ENCODE peak calls at places on chromosome 6, in six cellular contexts. V is thyroid gland, P is heart left ventricle, F is suprapubic skin, H is ovary, X is IMR-90. J is an unnamed sample.

GRCh38 chr6:70616728-70617260 is 50.1 kb downstream of the SDHAF4 start:
- DNase-seq in V (no peak), H (no peak), F (no peak), X (no peak), P (no peak), J (peak)

GRCh38 chr6:52352239-52353008 is 9.5 kb upstream of the PAQR8 start:
- DNase-seq in F (no peak), X (peak), H (no peak), P (no peak), V (no peak), J (peak)

GRCh38 chr6:57432162-57432561 is 114.7 kb downstream of the PRIM2 start:
- DNase-seq in F (no peak), V (no peak), P (no peak), X (peak), H (no peak), J (no peak)

GRCh38 chr6:163738725-163739124 is 324.2 kb downstream of the QKI start:
- DNase-seq in X (peak), P (no peak), V (no peak), H (no peak), F (no peak), J (no peak)

GRCh38 chr6:78744144-78744543 is 123.2 kb upstream of the IRAK1BP1 start:
- DNase-seq in F (no peak), P (no peak), H (no peak), X (no peak), V (no peak), J (no peak)

GRCh38 chr6:110435052-110435602 is 19.8 kb upstream of the DDO start:
- DNase-seq in F (no peak), V (no peak), H (no peak), X (no peak), P (no peak), J (no peak)

GRCh38 chr6:20044883-20045282 is 167.4 kb downstream of the MBOAT1 start:
- DNase-seq in P (no peak), F (no peak), H (no peak), X (no peak), V (peak), J (no peak)

GRCh38 chr6:109260701-109261100 is 121.6 kb downstream of the CD164 start:
- DNase-seq in H (no peak), F (no peak), P (no peak), X (no peak), V (no peak), J (no peak)

GRCh38 chr6:153117986-153118886 is 12.8 kb downstream of the RGS17 start:
- DNase-seq in P (no peak), V (no peak), F (no peak), H (no peak), X (peak), J (no peak)

GRCh38 chr6:116008470-116009229 is 52.0 kb downstream of the FRK start:
- DNase-seq in V (no peak), X (peak), H (no peak), P (no peak), F (no peak), J (no peak)

GRCh38 chr6:117441824-117442264 is 16.1 kb upstream of the ROS1 start:
- DNase-seq in H (no peak), P (no peak), X (peak), F (no peak), V (no peak), J (no peak)

GRCh38 chr6:79810153-79810806 is 137.1 kb downstream of the ELOVL4 start:
- DNase-seq in X (no peak), H (no peak), F (no peak), V (peak), P (no peak), J (no peak)

GRCh38 chr6:13926378-13926777 is 1.6 kb downstream of the RNF182 start:
- DNase-seq in V (no peak), F (no peak), X (no peak), P (no peak), H (no peak), J (no peak)

DNA sequence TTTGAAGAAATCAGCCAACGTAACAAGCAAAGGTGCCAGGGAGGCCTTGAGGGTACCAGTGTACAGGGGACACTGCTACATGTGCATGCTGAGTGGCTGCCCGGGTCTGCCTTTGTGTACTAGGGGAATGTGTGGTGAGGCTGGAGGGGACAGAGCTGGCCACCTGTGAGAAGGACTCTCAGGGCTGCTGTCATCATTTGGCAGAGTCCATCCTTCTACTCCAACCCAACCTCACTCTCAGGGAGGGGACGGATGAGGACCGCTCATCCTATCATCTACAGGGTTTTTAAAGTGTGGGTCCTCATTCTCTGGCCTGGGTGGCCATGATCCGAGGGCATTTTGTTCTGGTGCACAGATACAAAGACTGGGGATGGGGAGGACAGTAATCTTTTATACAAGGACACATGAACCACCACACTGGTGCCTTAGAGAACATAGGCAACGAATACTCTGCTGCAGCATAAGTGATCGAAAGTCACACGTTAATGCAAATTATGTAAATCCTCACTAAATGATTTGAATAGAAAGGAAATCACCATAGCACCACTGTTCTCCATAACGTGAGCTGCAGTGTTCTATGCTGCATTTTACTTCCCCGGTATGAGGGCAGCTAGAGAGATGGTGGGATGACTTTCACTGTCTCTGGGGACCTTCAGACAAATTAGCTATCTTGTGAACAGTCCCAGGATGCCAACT is 181.4 kb downstream of the GMPR start:
- DNase-seq in X (no peak), F (no peak), P (no peak), H (no peak), V (no peak), J (no peak)
- TF ChIP-seq POLR2A in X (no peak), F (no peak), P (no peak), H (no peak), V (no peak), J (no peak)

DNA sequence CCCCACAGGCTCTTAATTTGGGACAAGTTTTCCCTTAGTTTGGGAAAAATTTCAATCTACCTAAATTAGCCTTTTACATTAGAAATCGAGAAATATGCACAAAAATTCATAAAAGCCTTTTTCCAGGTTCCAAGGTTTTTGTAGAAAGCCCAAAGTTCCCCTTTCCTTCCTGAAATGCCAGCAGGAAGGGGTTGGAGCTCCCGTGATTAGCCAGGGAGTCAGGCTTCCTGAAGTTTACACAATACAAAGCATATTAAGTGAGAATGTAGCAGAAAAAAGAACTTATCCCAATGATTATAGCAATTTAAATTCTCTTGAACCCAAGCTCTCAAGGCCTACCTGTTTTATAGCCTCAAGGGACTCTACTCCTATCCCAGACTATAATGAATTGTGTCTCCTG is 39.1 kb downstream of the SYNJ2 start:
- DNase-seq in H (no peak), P (no peak), V (no peak), X (no peak), F (no peak), J (no peak)
- H3K27ac ChIP-seq in H (no peak), P (no peak), V (no peak), X (no peak), F (no peak), J (no peak)

DNA sequence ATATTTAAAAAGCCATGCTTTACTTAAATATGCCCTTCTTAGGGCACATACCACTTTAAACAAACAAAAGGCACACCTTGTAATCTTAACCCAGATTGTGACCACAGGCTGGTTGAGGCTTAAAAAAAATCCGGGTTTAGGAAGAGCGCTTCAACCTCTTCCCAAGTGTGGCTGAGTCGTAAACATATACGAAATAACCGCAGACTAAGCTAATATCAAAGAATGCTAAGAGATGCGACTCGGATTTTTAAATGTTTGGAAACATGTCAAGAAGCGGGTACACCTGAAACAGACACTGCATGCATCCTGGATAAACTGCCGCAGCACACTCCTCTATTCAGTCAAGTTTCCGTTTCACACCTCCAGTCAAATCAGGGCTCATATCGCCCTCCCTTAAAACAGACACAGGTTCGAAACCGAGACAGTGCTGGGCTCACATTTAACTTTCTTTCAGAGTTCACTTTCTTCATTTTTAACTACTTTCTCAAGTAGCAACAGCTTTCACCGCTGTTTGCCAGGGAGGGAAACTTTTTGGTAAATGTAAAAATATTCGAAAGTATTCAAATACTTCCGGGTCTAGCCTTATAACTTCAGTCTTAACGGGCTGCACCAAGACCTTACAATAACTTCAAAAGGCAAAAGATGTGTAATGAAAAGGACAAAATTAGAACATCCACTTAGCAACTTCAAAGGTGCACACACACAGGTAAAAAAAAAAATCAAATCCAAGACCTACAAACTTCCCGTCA is 1.3 kb downstream of the DEK start:
- DNase-seq in H (no peak), F (no peak), X (peak), P (no peak), V (peak), J (no peak)
- TF ChIP-seq POLR2A in H (no peak), F (no peak), X (no peak), P (no peak), V (no peak), J (no peak)

DNA sequence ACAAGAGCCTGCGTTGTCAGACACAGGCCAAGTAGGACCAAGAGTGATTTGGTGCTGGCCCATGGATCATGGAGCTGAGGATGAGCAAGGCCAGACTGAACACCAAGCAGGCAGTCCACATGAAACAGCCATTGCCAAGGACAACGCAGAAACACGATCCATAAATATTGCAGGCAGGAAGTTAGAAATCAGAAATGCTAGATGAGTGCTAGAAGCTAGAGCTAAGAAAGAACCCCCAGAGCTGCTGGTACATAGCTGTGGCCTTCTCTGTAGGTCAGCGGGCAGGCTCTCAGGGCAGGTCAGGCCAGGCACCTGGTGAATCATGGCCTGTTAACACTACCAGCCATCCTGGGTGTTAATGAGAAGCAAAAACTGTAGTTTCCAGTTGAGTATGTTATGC is 119.7 kb downstream of the ALDH8A1 start:
- DNase-seq in P (no peak), H (no peak), X (no peak), F (no peak), V (no peak), J (no peak)
- H3K27ac ChIP-seq in P (no peak), H (no peak), X (no peak), F (no peak), V (no peak), J (no peak)

DNA sequence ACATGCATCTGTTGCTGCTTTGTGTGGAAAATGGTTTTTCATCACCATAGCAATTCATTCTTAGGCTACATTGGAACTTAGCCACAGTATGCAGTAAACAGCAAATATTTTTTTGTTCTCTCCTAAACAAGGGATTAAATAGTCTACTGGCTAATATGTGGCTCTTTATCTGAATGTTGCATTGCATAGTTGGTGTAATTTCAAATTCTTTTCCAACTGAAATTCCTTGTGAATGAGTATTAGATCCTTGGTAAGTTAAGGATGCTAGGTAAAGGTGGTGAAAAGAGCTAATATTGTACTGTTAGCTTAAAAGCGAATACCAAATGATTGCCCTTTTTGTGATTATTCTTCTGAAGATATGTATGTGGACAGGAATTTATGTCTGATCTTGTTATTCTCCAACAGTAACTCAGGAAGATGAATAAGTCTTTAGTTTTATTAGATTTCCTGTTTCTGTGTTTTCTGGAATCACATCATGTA is 968 bp downstream of the MLIP start:
- DNase-seq in P (no peak), H (no peak), X (no peak), F (no peak), V (no peak), J (no peak)
- TF ChIP-seq POLR2A in P (no peak), H (no peak), X (no peak), F (no peak), V (no peak), J (no peak)

GRCh38 chr6:133306876-133307275 is 65.7 kb downstream of the EYA4 start:
- DNase-seq in X (no peak), F (no peak), H (no peak), V (no peak), P (no peak), J (no peak)
- H3K27ac ChIP-seq in X (no peak), F (no peak), H (no peak), V (no peak), P (no peak), J (no peak)

GRCh38 chr6:158233214-158233795 is 65.2 kb downstream of the GTF2H5 start:
- DNase-seq in V (no peak), X (no peak), P (no peak), H (no peak), F (no peak), J (no peak)

GRCh38 chr6:158230967-158231550 is 62.9 kb downstream of the GTF2H5 start:
- DNase-seq in H (no peak), F (no peak), P (no peak), V (no peak), X (no peak), J (no peak)

GRCh38 chr6:158229823-158230222 is 61.7 kb downstream of the GTF2H5 start:
- DNase-seq in F (no peak), H (no peak), X (no peak), V (no peak), P (no peak), J (no peak)

GRCh38 chr6:158232445-158233213 is 64.5 kb downstream of the GTF2H5 start:
- DNase-seq in H (peak), P (peak), V (peak), X (peak), F (no peak), J (peak)

GRCh38 chr6:158231551-158232444 is 63.6 kb downstream of the GTF2H5 start:
- DNase-seq in F (no peak), H (peak), P (peak), V (peak), X (peak), J (peak)
- TF ChIP-seq POLR2A in F (no peak), H (peak), P (no peak), V (peak), X (peak), J (peak)

DNA sequence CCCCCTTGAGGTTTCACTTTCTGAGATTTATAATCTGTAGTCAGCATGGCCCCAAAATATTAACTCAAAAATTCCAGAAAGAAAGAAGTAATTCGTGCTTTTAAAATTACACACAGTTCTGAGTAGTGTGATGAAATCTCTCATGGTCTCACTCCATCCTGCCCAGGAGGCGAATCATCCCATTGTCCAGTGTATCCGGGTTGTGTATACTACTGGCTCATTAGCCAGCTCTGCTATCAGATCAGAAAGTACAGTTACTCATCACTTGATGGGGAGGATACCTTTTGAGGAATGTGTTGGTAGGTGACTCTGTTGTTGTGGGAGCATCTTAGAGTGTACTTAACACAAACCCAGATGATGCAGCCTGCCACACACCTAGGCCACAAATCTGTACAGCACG is 65.2 kb downstream of the CDC5L start:
- DNase-seq in V (no peak), P (no peak), X (peak), H (no peak), F (no peak), J (no peak)
- H3K27ac ChIP-seq in V (no peak), P (no peak), X (peak), H (no peak), F (no peak), J (no peak)